ENCODE peak calls at places on chromosomes 7 and 10, in five cellular contexts. M is transverse colon, W is GM12878, J is HCT116, G is breast epithelium. V is an unnamed sample.

GRCh38 chr7:56045796-56046195 is 5.4 kb downstream of the PSPH start:
- DNase-seq in M (no peak), W (no peak), J (no peak), G (no peak), V (no peak)

GRCh38 chr10:32738958-32739357 is 219.1 kb downstream of the ITGB1 start:
- DNase-seq in M (no peak), W (no peak), J (no peak), G (no peak), V (no peak)

GRCh38 chr10:123428302-123428701 is 237.9 kb upstream of the GPR26 start:
- DNase-seq in M (no peak), W (no peak), J (no peak), G (no peak), V (no peak)

GRCh38 chr7:116955801-116956514 is 2.7 kb downstream of the ST7 start:
- DNase-seq in M (no peak), W (peak), J (no peak), G (no peak), V (no peak)

GRCh38 chr7:1550005-1550845 is 5.8 kb downstream of the TMEM184A start:
- DNase-seq in M (no peak), W (no peak), J (no peak), G (no peak), V (no peak)

GRCh38 chr7:146894927-146895326 is 778.3 kb downstream of the CNTNAP2 start:
- DNase-seq in M (no peak), W (no peak), J (no peak), G (no peak), V (no peak)

GRCh38 chr7:80883188-80884025 is 35.4 kb downstream of the SEMA3C start:
- DNase-seq in M (no peak), W (no peak), J (peak), G (no peak), V (no peak)

GRCh38 chr10:58152698-58153263 is 114.9 kb downstream of the IPMK start:
- DNase-seq in M (peak), W (no peak), J (peak), G (no peak), V (no peak)

GRCh38 chr7:47371733-47372368 is 210.1 kb downstream of the TNS3 start:
- DNase-seq in M (peak), W (no peak), J (no peak), G (peak), V (no peak)

GRCh38 chr7:101978683-101979082 is 161.3 kb downstream of the CUX1 start:
- DNase-seq in M (no peak), W (no peak), J (no peak), G (no peak), V (no peak)

GRCh38 chr7:927031-927671 is 27.3 kb downstream of the ADAP1 start:
- DNase-seq in M (peak), W (no peak), J (no peak), G (peak), V (no peak)

GRCh38 chr7:57204411-57204811 is 72.2 kb upstream of the ZNF479 start:
- DNase-seq in M (no peak), W (no peak), J (no peak), G (peak), V (no peak)

GRCh38 chr10:82463165-82463564 is 588.2 kb downstream of the NRG3 start:
- DNase-seq in M (no peak), W (no peak), J (no peak), G (no peak), V (no peak)

GRCh38 chr7:106199813-106200364 is 84.9 kb downstream of the NAMPT start:
- DNase-seq in M (no peak), W (no peak), J (no peak), G (no peak), V (no peak)

GRCh38 chr7:132030883-132031282 is 474.5 kb upstream of the PODXL start:
- DNase-seq in M (no peak), W (no peak), J (no peak), G (no peak), V (no peak)

GRCh38 chr7:2063562-2064360 is 169.0 kb downstream of the MAD1L1 start:
- DNase-seq in M (peak), W (no peak), J (no peak), G (no peak), V (no peak)

GRCh38 chr10:76547352-76547972 is 1090.1 kb downstream of the KCNMA1 start:
- DNase-seq in M (peak), W (no peak), J (peak), G (peak), V (peak)

GRCh38 chr7:125136755-125137547 is 207.3 kb upstream of the POT1 start:
- DNase-seq in M (no peak), W (no peak), J (peak), G (no peak), V (no peak)

GRCh38 chr7:140316165-140316661 is 82.1 kb downstream of the SLC37A3 start:
- DNase-seq in M (peak), W (no peak), J (peak), G (peak), V (no peak)

GRCh38 chr10:104328916-104329710 is 9.2 kb downstream of the ITPRIP start:
- DNase-seq in M (no peak), W (no peak), J (peak), G (peak), V (no peak)
- TF ChIP-seq POLR2AphosphoS5 in M (no peak), W (no peak), J (peak), G (peak), V (no peak)

GRCh38 chr10:593421-593820 is 96.0 kb downstream of the DIP2C start:
- DNase-seq in M (no peak), W (no peak), J (no peak), G (no peak), V (no peak)

GRCh38 chr10:593016-593415 is 96.5 kb downstream of the DIP2C start:
- DNase-seq in M (no peak), W (no peak), J (no peak), G (no peak), V (no peak)

GRCh38 chr10:595473-595872 is 94.0 kb downstream of the DIP2C start:
- DNase-seq in M (no peak), W (no peak), J (no peak), G (no peak), V (no peak)

GRCh38 chr10:594584-595270 is 94.7 kb downstream of the DIP2C start:
- DNase-seq in M (no peak), W (no peak), J (no peak), G (no peak), V (no peak)

GRCh38 chr10:593901-594457 is 95.5 kb downstream of the DIP2C start:
- DNase-seq in M (no peak), W (no peak), J (no peak), G (no peak), V (no peak)
- TF ChIP-seq POLR2A in M (no peak), W (no peak), J (no peak), G (no peak), V (no peak)

DNA sequence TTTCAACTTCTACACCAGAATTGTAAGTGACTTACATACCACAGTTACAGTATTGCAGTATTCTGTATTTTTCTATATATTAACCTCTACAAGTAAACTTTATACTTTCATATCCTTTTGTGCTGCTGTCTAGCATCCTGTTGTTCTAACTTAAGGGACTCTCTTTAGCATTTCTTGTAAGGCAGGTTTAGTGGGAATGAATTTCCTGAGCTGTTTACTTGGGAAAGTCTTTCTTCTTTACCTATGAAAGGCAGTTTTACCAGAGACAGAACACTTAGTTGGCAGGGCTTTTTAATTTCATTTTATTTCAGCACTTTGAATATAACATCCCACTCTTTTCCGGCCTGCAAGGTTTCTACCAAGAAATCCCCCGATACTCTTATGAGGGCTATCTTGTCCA is 75.8 kb upstream of the WAC start:
- DNase-seq in M (no peak), W (no peak), J (no peak), G (no peak), V (no peak)
- TF ChIP-seq POLR2AphosphoS5 in M (no peak), W (no peak), J (no peak), G (no peak), V (no peak)

GRCh38 chr7:100543586-100543985 is 4.6 kb downstream of the AGFG2 start:
- DNase-seq in M (no peak), W (no peak), J (no peak), G (no peak), V (no peak)

GRCh38 chr7:100540073-100540723 is 1.2 kb downstream of the AGFG2 start:
- DNase-seq in M (peak), W (no peak), J (no peak), G (no peak), V (no peak)

GRCh38 chr7:100538348-100538653 is 702 bp upstream of the AGFG2 start:
- DNase-seq in M (no peak), W (no peak), J (no peak), G (no peak), V (no peak)

GRCh38 chr7:100539436-100540006 is 518 bp downstream of the AGFG2 start:
- DNase-seq in M (no peak), W (no peak), J (no peak), G (peak), V (no peak)

GRCh38 chr7:100538654-100539435 is at the start of gene AGFG2:
- DNase-seq in M (peak), W (peak), J (peak), G (peak), V (peak)
- TF ChIP-seq POLR2A in M (peak), W (peak), J (no peak), G (peak), V (no peak)

GRCh38 chr10:100997364-100998182 is 2.0 kb upstream of the LZTS2 start:
- DNase-seq in M (peak), W (no peak), J (peak), G (peak), V (peak)
- TF ChIP-seq POLR2AphosphoS5 in M (peak), W (no peak), J (peak), G (no peak), V (no peak)

DNA sequence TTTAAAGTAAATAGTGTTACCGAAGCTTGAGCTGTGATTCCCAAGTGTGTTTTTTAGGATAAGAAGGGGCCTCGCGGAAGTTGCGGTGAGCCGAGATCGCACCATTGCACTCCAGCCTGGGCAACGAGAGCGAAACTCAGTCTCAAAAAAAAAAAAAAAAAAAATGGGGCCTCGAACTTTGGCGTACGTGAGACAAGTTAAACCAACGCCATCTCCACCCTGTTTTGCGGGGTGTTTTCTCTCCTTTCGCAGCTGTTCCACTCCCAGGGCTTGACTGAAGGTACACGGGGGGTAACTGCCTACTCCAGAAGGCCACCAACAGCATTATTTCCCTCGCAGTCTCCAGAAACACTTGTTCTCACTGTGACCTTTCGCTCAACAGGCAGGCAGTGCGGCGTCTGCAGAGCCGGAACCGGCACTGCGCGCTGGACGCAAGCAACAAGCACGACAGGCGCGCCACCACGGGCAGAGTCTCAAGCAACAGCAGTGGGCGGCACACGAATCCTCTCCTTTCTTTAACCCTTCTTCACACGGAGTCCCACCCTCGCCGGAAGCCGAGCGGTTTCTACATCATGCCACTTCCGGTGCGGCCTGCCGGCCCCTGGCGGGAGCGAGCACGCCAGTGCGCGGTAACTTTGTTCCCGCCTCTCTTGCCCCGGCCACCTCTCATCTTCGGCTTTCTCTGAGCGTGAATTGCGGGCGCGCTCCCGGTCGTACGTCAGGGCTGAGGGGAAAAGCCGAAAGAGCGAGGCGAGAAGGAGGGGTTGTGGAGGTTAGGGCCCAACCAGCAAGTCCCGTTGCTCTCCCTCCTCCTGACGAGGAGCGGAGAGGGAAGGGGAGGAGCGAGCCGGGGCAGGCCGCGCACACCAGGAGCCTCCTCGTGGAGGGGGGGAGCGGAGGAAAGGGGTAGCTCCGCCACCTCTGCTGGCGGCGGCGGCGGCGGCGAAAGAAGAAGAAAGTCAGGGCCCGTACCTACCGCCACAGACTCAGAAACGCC is 826 bp upstream of the CDK13 start:
- DNase-seq in M (peak), W (peak), J (peak), G (peak), V (peak)
- TF ChIP-seq POLR2A in M (peak), W (peak), J (peak), G (peak), V (peak)

GRCh38 chr10:26566525-26567348 is 128.6 kb downstream of the APBB1IP start:
- DNase-seq in M (no peak), W (no peak), J (no peak), G (no peak), V (no peak)

GRCh38 chr10:26571655-26572054 is 125.8 kb upstream of the PDSS1 start:
- DNase-seq in M (no peak), W (no peak), J (no peak), G (no peak), V (no peak)

GRCh38 chr10:26567349-26567721 is 129.2 kb downstream of the APBB1IP start:
- DNase-seq in M (no peak), W (no peak), J (no peak), G (no peak), V (no peak)
- TF ChIP-seq POLR2AphosphoS5 in M (no peak), W (no peak), J (no peak), G (no peak), V (no peak)

GRCh38 chr10:79390551-79391229 is 43.4 kb downstream of the PPIF start:
- DNase-seq in M (peak), W (no peak), J (no peak), G (no peak), V (peak)
- TF ChIP-seq POLR2A in M (no peak), W (no peak), J (no peak), G (no peak), V (no peak)

DNA sequence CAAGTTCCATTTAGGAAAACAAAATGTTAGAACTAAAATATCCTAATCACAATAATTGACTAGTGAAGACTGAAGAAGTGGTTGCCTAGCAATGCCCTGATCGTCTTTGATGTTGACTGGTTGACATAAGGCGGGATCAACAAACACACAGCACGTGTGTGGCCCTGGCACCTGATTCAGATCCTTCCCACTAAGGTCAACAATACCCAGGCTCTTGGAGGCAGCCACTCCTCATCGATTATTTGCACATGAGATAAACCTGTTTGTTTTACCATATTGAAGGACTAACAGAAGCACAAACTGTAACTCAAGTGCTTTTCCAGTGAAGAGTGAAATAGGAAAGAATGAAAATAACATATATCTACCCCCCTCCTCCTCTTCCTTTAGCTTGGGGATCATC is 15.6 kb downstream of the FANK1 start:
- DNase-seq in M (peak), W (no peak), J (no peak), G (no peak), V (no peak)
- TF ChIP-seq POLR2AphosphoS5 in M (peak), W (no peak), J (no peak), G (no peak), V (no peak)

DNA sequence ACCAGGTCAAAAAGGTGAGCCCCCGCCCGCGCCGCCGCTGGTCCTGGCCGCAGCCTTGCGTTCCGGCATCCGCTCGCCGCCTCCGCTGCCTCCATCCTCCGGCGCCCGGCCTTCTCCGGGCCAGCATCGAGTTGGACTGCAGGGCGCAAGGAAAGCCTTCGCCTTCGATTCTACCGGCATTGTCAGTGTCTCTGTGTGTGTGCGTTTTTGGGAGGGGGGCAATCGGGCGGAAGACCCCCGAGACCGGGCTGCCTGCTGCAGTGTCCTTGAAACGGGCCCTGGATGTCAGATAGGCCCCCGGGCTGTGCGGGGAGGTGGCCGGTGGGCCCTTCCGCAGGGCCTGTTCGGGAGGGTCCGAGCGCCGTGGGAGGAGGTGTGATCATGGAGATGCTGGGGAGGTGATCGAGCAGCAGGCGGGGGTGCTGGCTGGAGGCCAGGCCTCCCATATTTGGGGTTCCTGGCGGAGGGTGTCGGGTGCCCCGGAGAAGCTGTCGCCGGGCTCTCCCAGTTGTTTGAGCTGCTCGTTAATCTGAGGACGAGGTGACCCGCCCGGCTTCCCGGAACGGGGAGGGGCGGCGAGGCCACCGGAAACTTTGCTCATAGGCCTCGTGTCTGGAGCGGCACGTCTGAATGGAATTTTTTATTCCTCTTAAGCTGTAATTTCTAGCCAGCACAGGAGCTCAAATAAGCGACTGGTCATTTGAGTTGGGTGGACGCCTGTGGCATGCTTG is 40.9 kb downstream of the HK1 start:
- DNase-seq in M (peak), W (no peak), J (no peak), G (peak), V (peak)
- TF ChIP-seq POLR2A in M (peak), W (no peak), J (no peak), G (no peak), V (no peak)